ENCODE peak calls at places on chromosomes 13 and 19, in five cellular contexts. I is CD4-positive, CD25-positive, alpha-beta regulatory T cell; R is thoracic aorta; D is lower lobe of right lung; S is A549. W is an unnamed sample. For H3K4me1, the result is how much of the 10 kb centered on the place peaks cover.

GRCh38 chr19:6023085-6023682 is 45.2 kb upstream of the RANBP3 start:
- DNase-seq in I (no peak), D (peak), R (no peak), S (no peak), W (no peak)

GRCh38 chr13:74414458-74414857 is 280.3 kb upstream of the KLF12 start:
- DNase-seq in R (no peak), D (no peak), S (no peak), I (no peak), W (no peak)

GRCh38 chr13:27549406-27549981 is 70.8 kb downstream of the LNX2 start:
- DNase-seq in R (no peak), I (no peak), D (no peak), S (no peak), W (no peak)

GRCh38 chr13:34750078-34750703 is 191.9 kb upstream of the NBEA start:
- DNase-seq in D (peak), R (no peak), S (no peak), I (no peak), W (no peak)

GRCh38 chr13:44156294-44156658 is 217.3 kb upstream of the SERP2 start:
- DNase-seq in I (no peak), D (no peak), R (no peak), S (no peak), W (no peak)

GRCh38 chr13:53137777-53138176 is 109.2 kb downstream of the OLFM4 start:
- DNase-seq in S (no peak), R (no peak), I (no peak), D (no peak), W (no peak)

GRCh38 chr19:36488118-36488815 is 1.1 kb downstream of the ZNF566 start:
- DNase-seq in R (no peak), D (no peak), S (peak), I (peak), W (no peak)

GRCh38 chr19:2320057-2320456 is 8.3 kb downstream of the LSM7 start:
- DNase-seq in S (no peak), D (no peak), R (no peak), I (no peak), W (no peak)

GRCh38 chr19:55503447-55504251 is 15.4 kb downstream of the SSC5D start:
- DNase-seq in S (peak), D (peak), I (peak), R (peak), W (peak)

GRCh38 chr19:5354403-5354802 is 13.8 kb upstream of the PTPRS start:
- DNase-seq in I (no peak), R (no peak), D (no peak), S (no peak), W (no peak)

GRCh38 chr19:42273407-42274064 is 4.5 kb downstream of the CIC start:
- DNase-seq in R (no peak), D (peak), S (no peak), I (no peak), W (no peak)

GRCh38 chr13:23799945-23800344 is 89.3 kb downstream of the MIPEP start:
- DNase-seq in D (no peak), R (no peak), I (peak), S (no peak), W (peak)

GRCh38 chr13:54607421-54607820 is 1578.8 kb downstream of the OLFM4 start:
- DNase-seq in D (no peak), S (no peak), I (no peak), R (no peak), W (no peak)

GRCh38 chr19:47310819-47311218 is 1.2 kb downstream of the C5AR1 start:
- DNase-seq in D (peak), I (no peak), S (peak), R (no peak), W (no peak)

GRCh38 chr13:113121928-113122420 is 625 bp upstream of the F10 start:
- DNase-seq in R (no peak), I (no peak), S (no peak), D (peak), W (no peak)

GRCh38 chr19:43524922-43525835 is 1.8 kb downstream of the ETHE1 start:
- DNase-seq in R (peak), I (no peak), S (peak), D (peak), W (peak)

GRCh38 chr19:51809787-51810186 is 14.8 kb downstream of the FPR3 start:
- DNase-seq in D (no peak), I (no peak), R (no peak), S (no peak), W (no peak)

GRCh38 chr19:34337747-34338146 is 27.2 kb upstream of the GPI start:
- DNase-seq in D (no peak), S (no peak), I (no peak), R (no peak), W (no peak)

GRCh38 chr13:75934889-75935288 is 298.8 kb downstream of the LMO7 start:
- DNase-seq in D (no peak), R (no peak), I (no peak), S (no peak), W (no peak)

GRCh38 chr19:35226748-35227147 is 1.8 kb downstream of the FAM187B start:
- DNase-seq in I (no peak), S (no peak), R (no peak), D (no peak), W (no peak)

GRCh38 chr13:20877902-20878301 is 24.6 kb downstream of the XPO4 start:
- DNase-seq in I (no peak), S (no peak), D (no peak), R (no peak), W (no peak)

GRCh38 chr19:49689133-49690072 is at the start of gene ADM5:
- DNase-seq in I (no peak), R (no peak), D (peak), S (no peak), W (no peak)

GRCh38 chr19:4691383-4691782 is 21.2 kb upstream of the MYDGF start:
- DNase-seq in R (no peak), S (no peak), D (peak), I (no peak), W (no peak)

GRCh38 chr13:32019612-32020233 is 11.9 kb upstream of the FRY start:
- DNase-seq in S (peak), I (no peak), R (no peak), D (no peak), W (peak)

GRCh38 chr19:51365211-51366049 is 758 bp downstream of the ETFB start:
- DNase-seq in I (peak), R (no peak), D (no peak), S (no peak), W (no peak)

GRCh38 chr13:112619730-112620639 is 32.0 kb upstream of the TUBGCP3 start:
- DNase-seq in D (peak), R (no peak), S (no peak), I (no peak), W (no peak)

GRCh38 chr13:80486407-80486806 is 145.5 kb upstream of the SPRY2 start:
- DNase-seq in S (no peak), I (no peak), R (no peak), D (no peak), W (no peak)

GRCh38 chr13:25811506-25811905 is 240.3 kb downstream of the SHISA2 start:
- DNase-seq in S (no peak), I (no peak), R (no peak), D (no peak), W (no peak)

GRCh38 chr19:28154077-28154476 is 1058.9 kb downstream of the UQCRFS1 start:
- DNase-seq in D (no peak), R (no peak), I (no peak), S (no peak), W (no peak)

DNA sequence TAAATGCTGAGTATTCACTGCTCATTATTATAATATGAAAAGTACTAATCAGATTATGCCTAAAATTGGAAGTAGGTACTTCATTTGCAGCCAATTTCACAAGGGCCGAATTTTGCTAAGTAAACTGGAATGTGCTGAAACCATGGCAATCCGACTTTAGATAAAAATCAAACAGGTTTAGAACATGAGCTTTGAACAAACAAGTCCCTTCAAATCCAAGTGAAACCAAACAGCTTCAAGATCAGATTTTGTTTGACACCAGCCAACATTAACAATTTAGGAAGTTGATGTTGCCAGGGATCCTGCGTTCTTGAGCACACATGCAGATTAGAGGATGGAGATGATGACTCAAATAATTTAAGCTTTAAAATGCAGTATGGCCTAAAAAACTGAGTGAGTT is 115.5 kb downstream of the ZIC5 start:
- DNase-seq in S (no peak), R (no peak), D (no peak), I (no peak), W (no peak)
- H3K4me1 ChIP-seq in S (under half), R (under half), D (under half), I (under half), W (under half)

GRCh38 chr19:45420356-45420755 is 3.4 kb downstream of the ERCC1 start:
- DNase-seq in I (no peak), S (no peak), D (no peak), R (no peak), W (no peak)
- H3K4me3 ChIP-seq in I (no peak), S (no peak), D (no peak), R (no peak), W (no peak)

GRCh38 chr13:41196011-41196410 is 1.6 kb upstream of the KBTBD7 start:
- DNase-seq in D (no peak), S (no peak), I (no peak), R (no peak), W (no peak)

GRCh38 chr13:41193919-41194824 is at the start of gene KBTBD7:
- DNase-seq in D (peak), S (peak), R (peak), I (peak), W (peak)

GRCh38 chr13:41188584-41188983 is 5.8 kb downstream of the KBTBD7 start:
- DNase-seq in I (no peak), R (no peak), D (no peak), S (no peak), W (no peak)

GRCh38 chr13:41196620-41197019 is 2.3 kb upstream of the KBTBD7 start:
- DNase-seq in I (no peak), R (no peak), S (no peak), D (no peak), W (no peak)

DNA sequence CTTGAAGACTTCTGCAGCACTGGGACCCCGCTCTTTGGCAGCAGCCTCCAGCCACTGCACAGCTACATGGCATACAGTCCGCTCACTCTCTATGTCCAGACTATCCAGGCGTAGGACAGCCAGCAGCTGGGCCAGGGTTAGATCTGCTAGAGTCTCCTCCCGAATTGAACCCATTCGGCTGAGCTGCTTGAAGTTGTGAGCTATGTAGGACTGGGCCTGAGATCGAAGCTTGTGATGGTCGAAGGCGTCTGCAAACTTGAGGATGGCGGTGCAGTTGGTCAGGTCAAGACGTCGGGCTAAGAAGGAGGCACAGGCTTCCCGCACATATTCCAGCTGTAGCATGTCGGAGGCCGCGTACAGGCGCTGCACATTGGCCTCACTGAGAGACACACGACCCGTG is 900 bp downstream of the KBTBD7 start:
- DNase-seq in I (no peak), D (no peak), R (no peak), S (no peak), W (no peak)
- H3K4me1 ChIP-seq in I (under half), D (under half), R (under half), S (under half), W (under half)

GRCh38 chr19:45952691-45953505 is 20.8 kb downstream of the NOVA2 start:
- DNase-seq in I (peak), S (peak), R (no peak), D (no peak), W (peak)
- H3K4me3 ChIP-seq in I (peak), S (peak), R (peak), D (peak), W (peak)

GRCh38 chr13:91200486-91200885 is 147.0 kb upstream of the MIR17HG start:
- DNase-seq in I (no peak), D (no peak), S (no peak), R (no peak), W (no peak)

GRCh38 chr13:91203430-91203829 is 144.1 kb upstream of the MIR17HG start:
- DNase-seq in D (no peak), I (no peak), R (no peak), S (no peak), W (no peak)

GRCh38 chr13:91196958-91197357 is 150.5 kb upstream of the MIR17HG start:
- DNase-seq in I (no peak), S (no peak), R (no peak), D (no peak), W (no peak)

GRCh38 chr13:91195789-91196188 is 151.7 kb upstream of the MIR17HG start:
- DNase-seq in D (no peak), S (no peak), R (no peak), I (no peak), W (no peak)

GRCh38 chr13:91199866-91200265 is 147.6 kb upstream of the MIR17HG start:
- DNase-seq in I (no peak), R (no peak), S (no peak), D (no peak), W (no peak)
- H3K4me1 ChIP-seq in I (under half), R (under half), S (under half), D (under half), W (under half)

DNA sequence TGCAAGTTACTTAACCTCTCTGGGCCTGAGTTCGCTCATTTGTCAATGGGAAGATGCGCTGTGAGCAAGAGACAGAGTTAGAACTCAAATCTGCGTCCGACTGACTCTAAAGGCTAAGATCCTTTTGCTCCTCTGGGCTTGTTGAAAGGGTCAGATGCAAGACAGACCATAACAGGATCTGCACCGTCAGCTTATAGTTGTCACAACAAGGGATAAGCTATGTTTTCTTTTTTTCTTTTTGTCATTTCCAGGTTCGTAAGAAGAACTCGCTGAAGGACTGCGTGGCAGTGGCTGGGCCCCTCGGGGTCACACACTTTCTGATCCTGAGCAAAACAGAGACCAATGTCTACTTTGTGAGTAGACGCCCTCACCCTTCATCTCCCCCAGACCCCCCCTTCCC is 1.1 kb downstream of the PPAN start:
- DNase-seq in I (no peak), R (no peak), D (no peak), S (no peak), W (no peak)
- H3K4me3 ChIP-seq in I (peak), R (peak), D (peak), S (peak), W (peak)